ENCODE peak calls at places on chromosomes 13 and 19, in nine cellular contexts. One of them, this sample, is unnamed.

GRCh38 chr19:33373701-33374405 is at the start of gene CEBPG:
- DNase-seq in cardiac muscle cell: peak
- DNase-seq in tibial artery: peak
- DNase-seq in AG04449: no peak
- DNase-seq in heart right ventricle: peak
- DNase-seq in IMR-90: peak
- DNase-seq in ascending aorta: no peak
- DNase-seq in NT2/D1: no peak
- DNase-seq in uterus: peak
- DNase-seq in this sample: peak

GRCh38 chr19:5078666-5079409 is 109.9 kb downstream of the KDM4B start:
- DNase-seq in AG04449: no peak
- DNase-seq in cardiac muscle cell: no peak
- DNase-seq in NT2/D1: no peak
- DNase-seq in heart right ventricle: peak
- DNase-seq in IMR-90: no peak
- DNase-seq in uterus: no peak
- DNase-seq in tibial artery: no peak
- DNase-seq in ascending aorta: no peak
- DNase-seq in this sample: no peak

GRCh38 chr13:93309886-93310520 is 83.4 kb downstream of the GPC6 start:
- DNase-seq in heart right ventricle: no peak
- DNase-seq in IMR-90: peak
- DNase-seq in cardiac muscle cell: peak
- DNase-seq in uterus: no peak
- DNase-seq in ascending aorta: no peak
- DNase-seq in AG04449: no peak
- DNase-seq in tibial artery: no peak
- DNase-seq in NT2/D1: no peak
- DNase-seq in this sample: no peak

GRCh38 chr19:51688665-51689571 is 4.2 kb upstream of the SPACA6 start:
- DNase-seq in heart right ventricle: peak
- DNase-seq in uterus: peak
- DNase-seq in tibial artery: peak
- DNase-seq in NT2/D1: peak
- DNase-seq in cardiac muscle cell: peak
- DNase-seq in AG04449: peak
- DNase-seq in ascending aorta: peak
- DNase-seq in IMR-90: peak
- DNase-seq in this sample: no peak

GRCh38 chr19:18769989-18770528 is 21.0 kb downstream of the COMP start:
- DNase-seq in tibial artery: no peak
- DNase-seq in heart right ventricle: no peak
- DNase-seq in cardiac muscle cell: no peak
- DNase-seq in NT2/D1: no peak
- DNase-seq in IMR-90: no peak
- DNase-seq in ascending aorta: no peak
- DNase-seq in uterus: no peak
- DNase-seq in AG04449: no peak
- DNase-seq in this sample: no peak

GRCh38 chr13:40496035-40496810 is 170.2 kb downstream of the FOXO1 start:
- DNase-seq in AG04449: no peak
- DNase-seq in heart right ventricle: no peak
- DNase-seq in IMR-90: no peak
- DNase-seq in uterus: no peak
- DNase-seq in ascending aorta: peak
- DNase-seq in NT2/D1: no peak
- DNase-seq in cardiac muscle cell: no peak
- DNase-seq in tibial artery: no peak
- DNase-seq in this sample: no peak

GRCh38 chr19:50187937-50188336 is 15.5 kb upstream of the MYH14 start:
- DNase-seq in ascending aorta: no peak
- DNase-seq in cardiac muscle cell: no peak
- DNase-seq in IMR-90: no peak
- DNase-seq in uterus: no peak
- DNase-seq in heart right ventricle: no peak
- DNase-seq in NT2/D1: no peak
- DNase-seq in tibial artery: no peak
- DNase-seq in AG04449: no peak
- DNase-seq in this sample: no peak

GRCh38 chr13:77136902-77137420 is 110.0 kb upstream of the FBXL3 start:
- DNase-seq in IMR-90: peak
- DNase-seq in tibial artery: no peak
- DNase-seq in uterus: no peak
- DNase-seq in heart right ventricle: no peak
- DNase-seq in AG04449: peak
- DNase-seq in NT2/D1: peak
- DNase-seq in cardiac muscle cell: no peak
- DNase-seq in ascending aorta: no peak
- DNase-seq in this sample: no peak

GRCh38 chr13:36718146-36718545 is 44.3 kb downstream of the SERTM1 start:
- DNase-seq in uterus: no peak
- DNase-seq in tibial artery: no peak
- DNase-seq in ascending aorta: no peak
- DNase-seq in heart right ventricle: no peak
- DNase-seq in cardiac muscle cell: no peak
- DNase-seq in AG04449: no peak
- DNase-seq in NT2/D1: no peak
- DNase-seq in IMR-90: peak
- DNase-seq in this sample: no peak

DNA sequence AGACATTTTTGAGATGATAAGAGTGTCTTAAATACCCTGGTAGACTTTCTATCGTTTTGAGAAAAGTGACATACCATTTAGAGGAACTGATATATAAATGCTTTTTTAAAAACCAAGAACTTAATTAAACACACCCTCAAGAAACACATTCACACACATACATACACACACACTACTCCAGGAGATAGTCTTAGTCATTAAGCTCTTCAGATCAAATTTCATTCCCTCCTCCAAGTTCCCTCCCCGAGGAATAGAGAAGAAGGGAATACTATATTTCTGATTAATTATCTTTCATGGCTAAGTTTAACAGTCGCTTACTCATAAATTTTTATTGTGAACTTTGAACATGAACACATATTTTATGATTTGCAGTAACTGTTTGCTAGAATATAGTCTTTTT is 1109.5 kb downstream of the SLITRK1 start:
- DNase-seq in AG04449: no peak
- DNase-seq in uterus: no peak
- DNase-seq in tibial artery: no peak
- DNase-seq in heart right ventricle: no peak
- DNase-seq in ascending aorta: no peak
- DNase-seq in NT2/D1: no peak
- DNase-seq in IMR-90: peak
- DNase-seq in cardiac muscle cell: no peak
- DNase-seq in this sample: no peak
- H3K4me3 ChIP-seq in AG04449: no peak
- H3K4me3 ChIP-seq in uterus: no peak
- H3K4me3 ChIP-seq in tibial artery: no peak
- H3K4me3 ChIP-seq in heart right ventricle: no peak
- H3K4me3 ChIP-seq in ascending aorta: no peak
- H3K4me3 ChIP-seq in NT2/D1: no peak
- H3K4me3 ChIP-seq in IMR-90: no peak
- H3K4me3 ChIP-seq in cardiac muscle cell: no peak
- H3K4me3 ChIP-seq in this sample: no peak

DNA sequence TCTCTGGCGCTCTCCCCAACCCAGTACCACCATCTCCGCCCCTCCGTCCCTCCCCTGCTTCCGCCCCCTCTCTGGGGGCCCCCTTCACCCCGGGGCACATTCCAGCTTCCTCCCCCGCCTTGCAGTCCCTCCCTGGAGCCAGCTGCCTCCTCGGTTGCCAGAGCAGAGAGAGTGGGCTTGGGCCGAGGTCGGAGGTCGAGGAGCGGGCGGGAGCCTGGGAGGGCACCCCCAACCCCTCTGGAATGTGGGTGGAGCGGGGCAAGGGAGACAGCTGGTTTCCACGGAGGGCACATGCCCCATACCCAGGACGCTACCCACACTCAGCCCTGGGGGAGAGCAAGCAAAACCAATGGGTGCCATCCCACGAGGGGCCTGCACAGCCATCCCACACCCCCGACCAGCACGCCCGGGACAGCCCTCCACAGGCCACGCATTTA is 6.4 kb upstream of the CIRBP start:
- DNase-seq in heart right ventricle: no peak
- DNase-seq in cardiac muscle cell: no peak
- DNase-seq in AG04449: no peak
- DNase-seq in NT2/D1: no peak
- DNase-seq in ascending aorta: no peak
- DNase-seq in tibial artery: no peak
- DNase-seq in uterus: no peak
- DNase-seq in IMR-90: no peak
- DNase-seq in this sample: no peak
- H3K4me3 ChIP-seq in heart right ventricle: peak
- H3K4me3 ChIP-seq in cardiac muscle cell: no peak
- H3K4me3 ChIP-seq in AG04449: peak
- H3K4me3 ChIP-seq in NT2/D1: peak
- H3K4me3 ChIP-seq in ascending aorta: no peak
- H3K4me3 ChIP-seq in tibial artery: no peak
- H3K4me3 ChIP-seq in uterus: no peak
- H3K4me3 ChIP-seq in IMR-90: no peak
- H3K4me3 ChIP-seq in this sample: no peak

GRCh38 chr19:39099341-39099740 is 15.2 kb downstream of the ACP7 start:
- DNase-seq in tibial artery: no peak
- DNase-seq in ascending aorta: no peak
- DNase-seq in heart right ventricle: no peak
- DNase-seq in uterus: no peak
- DNase-seq in IMR-90: no peak
- DNase-seq in NT2/D1: no peak
- DNase-seq in AG04449: no peak
- DNase-seq in cardiac muscle cell: no peak
- DNase-seq in this sample: no peak

GRCh38 chr19:39097299-39097698 is 13.1 kb downstream of the ACP7 start:
- DNase-seq in ascending aorta: no peak
- DNase-seq in IMR-90: no peak
- DNase-seq in tibial artery: no peak
- DNase-seq in NT2/D1: no peak
- DNase-seq in cardiac muscle cell: no peak
- DNase-seq in AG04449: no peak
- DNase-seq in uterus: no peak
- DNase-seq in heart right ventricle: no peak
- DNase-seq in this sample: no peak

GRCh38 chr19:39100500-39101166 is 16.5 kb downstream of the ACP7 start:
- DNase-seq in uterus: no peak
- DNase-seq in AG04449: no peak
- DNase-seq in heart right ventricle: no peak
- DNase-seq in tibial artery: no peak
- DNase-seq in NT2/D1: no peak
- DNase-seq in ascending aorta: no peak
- DNase-seq in cardiac muscle cell: no peak
- DNase-seq in IMR-90: no peak
- DNase-seq in this sample: no peak

GRCh38 chr19:39097721-39098120 is 13.6 kb downstream of the ACP7 start:
- DNase-seq in uterus: no peak
- DNase-seq in heart right ventricle: no peak
- DNase-seq in tibial artery: no peak
- DNase-seq in NT2/D1: no peak
- DNase-seq in ascending aorta: no peak
- DNase-seq in AG04449: no peak
- DNase-seq in cardiac muscle cell: no peak
- DNase-seq in IMR-90: no peak
- DNase-seq in this sample: no peak

DNA sequence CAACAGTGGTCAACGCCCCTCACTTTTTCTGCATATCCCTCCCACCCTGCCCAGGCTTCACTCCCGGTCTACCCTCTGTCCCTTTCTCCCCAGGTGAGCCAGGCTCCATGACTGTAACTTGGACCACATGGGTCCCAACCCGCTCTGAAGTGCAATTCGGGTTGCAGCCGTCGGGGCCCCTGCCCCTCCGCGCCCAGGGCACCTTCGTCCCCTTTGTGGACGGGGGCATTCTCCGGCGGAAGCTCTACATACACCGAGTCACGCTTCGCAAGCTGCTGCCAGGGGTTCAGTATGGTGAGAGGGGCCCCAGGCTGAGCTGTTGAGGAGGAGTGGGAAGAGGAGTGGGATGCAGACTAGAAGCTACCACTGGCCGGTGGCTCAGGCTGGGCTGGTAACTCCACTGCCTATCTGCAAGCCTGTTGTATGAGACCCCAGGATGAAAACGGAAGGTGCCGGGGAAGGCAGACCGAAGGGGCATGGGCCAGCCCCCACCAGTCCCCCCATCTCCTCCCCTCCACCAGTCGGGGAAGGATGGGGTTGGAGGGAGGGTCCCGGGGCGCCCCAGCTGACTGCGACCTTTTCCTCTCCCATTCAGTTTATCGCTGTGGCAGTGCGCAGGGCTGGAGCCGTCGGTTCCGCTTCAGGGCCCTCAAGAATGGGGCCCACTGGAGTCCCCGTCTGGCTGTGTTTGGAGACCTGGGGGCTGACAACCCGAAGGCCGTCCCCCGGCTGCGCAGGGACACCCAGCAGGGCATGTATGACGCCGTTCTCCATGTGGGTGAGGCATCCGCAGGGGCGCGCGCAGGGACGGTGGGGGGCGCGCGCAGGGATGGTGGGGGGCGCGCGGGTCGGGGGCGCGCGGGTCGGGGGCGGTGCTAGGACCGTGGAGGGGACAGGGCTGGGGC is 14.4 kb downstream of the ACP7 start:
- DNase-seq in ascending aorta: no peak
- DNase-seq in uterus: no peak
- DNase-seq in NT2/D1: no peak
- DNase-seq in IMR-90: no peak
- DNase-seq in heart right ventricle: no peak
- DNase-seq in cardiac muscle cell: no peak
- DNase-seq in tibial artery: no peak
- DNase-seq in AG04449: no peak
- DNase-seq in this sample: no peak
- H3K4me3 ChIP-seq in ascending aorta: no peak
- H3K4me3 ChIP-seq in uterus: no peak
- H3K4me3 ChIP-seq in NT2/D1: no peak
- H3K4me3 ChIP-seq in IMR-90: no peak
- H3K4me3 ChIP-seq in heart right ventricle: no peak
- H3K4me3 ChIP-seq in cardiac muscle cell: no peak
- H3K4me3 ChIP-seq in tibial artery: no peak
- H3K4me3 ChIP-seq in AG04449: no peak
- H3K4me3 ChIP-seq in this sample: no peak

DNA sequence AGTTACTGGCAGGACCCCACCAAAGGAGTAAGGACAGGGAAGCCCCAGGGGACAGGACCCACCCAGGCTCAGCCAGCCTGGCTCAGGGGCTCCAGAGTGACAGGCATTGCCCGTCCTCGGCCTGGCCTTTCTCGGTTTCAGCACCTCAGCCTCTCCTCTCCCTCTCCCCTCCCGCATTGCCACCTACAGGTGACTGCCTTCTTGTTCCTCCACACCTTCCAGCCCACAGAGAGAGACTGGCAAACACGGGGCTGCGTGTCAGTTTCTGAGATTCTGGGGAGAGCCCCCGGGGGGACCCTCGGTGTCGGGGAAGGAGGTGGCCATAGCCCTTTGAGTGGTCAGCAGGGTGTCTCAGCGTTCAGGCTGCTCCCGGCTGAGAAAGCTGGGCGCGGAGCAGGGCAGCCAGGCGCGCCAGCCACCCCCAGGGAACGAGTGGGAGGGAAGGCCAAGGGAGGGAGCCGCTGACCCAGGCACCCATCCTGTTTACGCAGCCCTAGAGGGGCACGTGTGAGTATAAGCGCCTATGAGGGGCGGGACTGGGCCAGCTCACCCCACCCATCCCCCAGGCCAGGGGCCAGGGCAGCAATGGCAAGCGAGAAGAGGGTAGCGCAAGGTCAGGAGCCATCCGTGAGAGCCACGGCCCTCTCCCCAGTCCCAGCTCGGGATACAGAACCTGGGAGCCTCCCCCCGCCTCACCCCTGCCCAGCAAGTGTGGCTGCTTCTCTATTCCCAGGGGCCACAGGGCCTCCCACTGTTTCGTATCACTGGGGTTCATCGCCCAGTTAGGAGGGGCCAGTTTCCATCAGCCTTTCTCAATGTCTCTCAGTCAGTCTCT is 743 bp upstream of the DMKN start:
- DNase-seq in tibial artery: no peak
- DNase-seq in cardiac muscle cell: peak
- DNase-seq in NT2/D1: no peak
- DNase-seq in ascending aorta: no peak
- DNase-seq in heart right ventricle: no peak
- DNase-seq in IMR-90: no peak
- DNase-seq in AG04449: no peak
- DNase-seq in uterus: no peak
- DNase-seq in this sample: no peak
- H3K4me3 ChIP-seq in tibial artery: no peak
- H3K4me3 ChIP-seq in cardiac muscle cell: no peak
- H3K4me3 ChIP-seq in NT2/D1: no peak
- H3K4me3 ChIP-seq in ascending aorta: no peak
- H3K4me3 ChIP-seq in heart right ventricle: no peak
- H3K4me3 ChIP-seq in IMR-90: no peak
- H3K4me3 ChIP-seq in AG04449: no peak
- H3K4me3 ChIP-seq in uterus: no peak
- H3K4me3 ChIP-seq in this sample: no peak

This sample was measured in effector memory CD4-positive, alpha-beta T cell.